ENCODE peak calls at places on chromosomes 11 and 22, in eight cellular contexts. B is stimulated activated CD4-positive, alpha-beta T cell treated with anti-CD3 and anti-CD28 coated beads, Interleukin-15, amount 100 ng/mL, for 24 hours; V is stimulated activated CD8-positive, alpha-beta memory T cell treated with anti-CD3 and anti-CD28 coated beads, Interleukin-7, amount 100 ng/mL, for 1 hour; M is T-cell; G is GM04504; C is T-helper 1 cell; N is pancreas; T is breast epithelium. X is an unnamed sample.

GRCh38 chr11:69209936-69210659 is 54.4 kb downstream of the SMIM38 start:
- DNase-seq in C (no peak), V (no peak), M (no peak), N (no peak), B (peak), G (no peak), T (peak), X (peak)

GRCh38 chr22:20569059-20570058 is 61.9 kb downstream of the MED15 start:
- DNase-seq in C (peak), G (peak), N (no peak), M (peak), T (no peak), V (peak), B (peak), X (peak)

GRCh38 chr11:61098778-61099177 is 3.5 kb upstream of the CD5 start:
- DNase-seq in N (no peak), M (no peak), V (no peak), C (no peak), B (no peak), T (no peak), G (no peak), X (no peak)

GRCh38 chr11:134655189-134655937 is 243.3 kb upstream of the B3GAT1 start:
- DNase-seq in T (peak), M (no peak), N (no peak), B (no peak), V (no peak), G (no peak), C (no peak), X (no peak)

GRCh38 chr11:2218234-2218633 is 46.6 kb upstream of the TH start:
- DNase-seq in M (no peak), T (no peak), B (no peak), V (no peak), C (no peak), G (no peak), N (no peak), X (no peak)

GRCh38 chr22:49807129-49807528 is 20.5 kb downstream of the BRD1 start:
- DNase-seq in C (no peak), M (no peak), B (no peak), N (no peak), G (no peak), V (no peak), T (no peak), X (no peak)

GRCh38 chr11:11622772-11623531 is 1.1 kb upstream of the GALNT18 start:
- DNase-seq in C (no peak), M (no peak), G (no peak), V (no peak), T (no peak), B (no peak), N (no peak), X (no peak)

GRCh38 chr22:44381761-44382454 is 69.2 kb upstream of the SHISAL1 start:
- DNase-seq in G (no peak), V (no peak), N (no peak), T (no peak), C (no peak), M (no peak), B (no peak), X (no peak)

GRCh38 chr11:14308114-14308896 is 50.7 kb downstream of the RRAS2 start:
- DNase-seq in G (peak), T (no peak), C (peak), V (no peak), N (no peak), M (no peak), B (no peak), X (no peak)

GRCh38 chr11:70826950-70827349 is 425.4 kb downstream of the SHANK2 start:
- DNase-seq in C (no peak), N (no peak), B (no peak), M (no peak), T (no peak), G (no peak), V (no peak), X (no peak)

GRCh38 chr11:62954478-62954877 is 30.3 kb downstream of the SLC22A6 start:
- DNase-seq in V (no peak), N (no peak), T (no peak), G (no peak), B (no peak), M (no peak), C (no peak), X (no peak)

GRCh38 chr22:34973016-34973415 is 92.9 kb upstream of the ISX start:
- DNase-seq in V (no peak), T (no peak), C (no peak), M (no peak), B (no peak), N (no peak), G (no peak), X (no peak)

X was measured in HL-60.